ENCODE peak calls at places on chromosomes 3 and 15, in seven cellular contexts. K is IMR-90, O is psoas muscle, E is aorta, Q is tibial artery, V is mammary epithelial cell, F is adrenal gland. P is an unnamed sample. For H3K27me3 and H3K4me1, the result is how much of the 10 kb centered on the place peaks cover.

GRCh38 chr3:64152100-64152499 is 73.2 kb downstream of the PRICKLE2 start:
- DNase-seq in K (peak), O (no peak), E (no peak), Q (peak), V (peak), F (peak), P (no peak)

GRCh38 chr3:100697723-100698285 is 11.5 kb upstream of the TFG start:
- DNase-seq in K (no peak), O (no peak), E (no peak), Q (no peak), V (no peak), F (no peak), P (peak)

GRCh38 chr3:72848703-72849081 is 447 bp upstream of the SHQ1 start:
- DNase-seq in K (no peak), O (no peak), E (no peak), Q (no peak), V (no peak), F (no peak), P (no peak)

GRCh38 chr15:49809894-49810594 is 189.2 kb downstream of the DTWD1 start:
- DNase-seq in K (no peak), O (no peak), E (no peak), Q (no peak), V (no peak), F (no peak), P (no peak)

GRCh38 chr3:51942603-51943450 is 664 bp downstream of the PARP3 start:
- DNase-seq in K (peak), O (peak), E (peak), Q (peak), V (peak), F (peak), P (peak)

GRCh38 chr3:186257866-186258265 is 104.2 kb downstream of the DGKG start:
- DNase-seq in K (peak), O (no peak), E (no peak), Q (no peak), V (no peak), F (no peak), P (no peak)

GRCh38 chr3:152232679-152233078 is 36.0 kb upstream of the MBNL1 start:
- DNase-seq in K (no peak), O (no peak), E (no peak), Q (no peak), V (peak), F (no peak), P (no peak)

GRCh38 chr15:73403171-73403570 is 34.4 kb upstream of the HCN4 start:
- DNase-seq in K (no peak), O (no peak), E (no peak), Q (no peak), V (peak), F (no peak), P (no peak)

GRCh38 chr3:133487920-133488540 is 85.5 kb upstream of the CDV3 start:
- DNase-seq in K (peak), O (no peak), E (no peak), Q (no peak), V (no peak), F (no peak), P (peak)

DNA sequence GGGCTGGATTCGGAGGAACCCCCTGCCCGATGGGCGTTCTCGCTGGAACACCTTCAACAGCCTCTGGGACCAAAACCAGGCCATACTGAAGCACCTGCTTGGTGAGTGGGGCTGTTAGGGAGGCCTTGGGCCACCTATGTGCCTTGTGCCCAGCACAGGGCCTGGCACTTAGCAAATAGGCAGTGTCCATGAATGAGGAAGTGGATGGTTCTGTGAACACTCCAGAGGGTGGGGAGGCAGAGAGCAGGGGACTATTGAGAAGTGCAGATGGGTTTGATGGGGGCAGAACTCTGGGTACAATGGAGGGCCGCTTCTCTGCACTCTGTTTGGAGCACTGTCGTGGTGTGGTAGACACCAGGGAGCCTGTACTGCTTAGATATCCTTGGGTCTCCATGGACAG is 1.5 kb downstream of the ECE2 start:
- DNase-seq in K (no peak), O (no peak), E (no peak), Q (no peak), V (no peak), F (no peak), P (no peak)
- H3K27me3 ChIP-seq in K (half or more), O (under half), E (under half), Q (under half), V (under half), F (under half), P (under half)

DNA sequence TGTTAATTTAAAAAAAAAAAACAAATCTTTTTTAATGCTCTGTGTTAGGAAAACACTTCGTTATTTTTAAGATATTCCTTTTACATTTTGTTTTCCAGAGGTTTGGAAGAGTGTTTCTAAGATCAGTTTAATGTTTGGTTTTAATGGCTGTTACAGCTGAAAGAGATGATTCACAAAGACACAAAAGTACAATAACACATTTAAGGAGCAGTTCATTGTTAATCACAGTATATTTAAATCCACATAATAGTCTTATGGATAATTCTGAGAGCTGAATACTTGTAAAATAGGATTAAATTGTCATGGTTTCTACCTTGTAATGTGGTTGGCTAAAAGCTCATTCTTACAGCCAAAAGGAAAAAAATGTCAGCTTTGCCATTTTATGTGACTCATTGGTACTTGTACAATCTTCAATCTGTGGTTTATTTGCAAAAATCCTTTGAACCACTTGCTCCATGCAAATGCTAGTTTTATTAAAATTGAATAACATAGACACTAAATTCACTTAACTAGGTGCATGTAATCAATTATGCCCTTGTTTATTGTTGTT is 426.4 kb downstream of the NLGN1 start:
- DNase-seq in K (peak), O (no peak), E (no peak), Q (no peak), V (peak), F (no peak), P (no peak)
- H3K4me1 ChIP-seq in K (under half), O (under half), E (under half), Q (under half), V (under half), F (under half), P (under half)

DNA sequence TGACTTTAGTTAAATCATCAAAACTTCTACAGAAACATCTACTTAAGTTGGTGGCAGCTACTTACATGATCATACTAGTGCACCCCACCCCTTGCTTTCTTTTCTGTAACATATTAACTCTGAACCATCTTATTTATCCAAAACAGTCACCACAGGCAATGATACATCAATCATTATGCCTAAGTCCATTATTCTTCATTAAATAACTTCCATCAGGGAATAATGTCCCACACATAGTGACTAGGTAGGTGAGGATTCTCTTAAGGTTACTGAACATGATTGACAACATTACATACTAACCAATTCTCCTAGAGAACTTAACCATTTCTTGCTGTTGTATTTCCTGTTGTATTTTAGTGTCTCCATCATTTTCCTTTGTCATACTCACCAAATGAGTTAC is 210.2 kb downstream of the NR1D2 start:
- DNase-seq in K (no peak), O (no peak), E (no peak), Q (no peak), V (no peak), F (no peak), P (no peak)
- H3K27me3 ChIP-seq in K (under half), O (under half), E (under half), Q (under half), V (under half), F (under half), P (under half)

DNA sequence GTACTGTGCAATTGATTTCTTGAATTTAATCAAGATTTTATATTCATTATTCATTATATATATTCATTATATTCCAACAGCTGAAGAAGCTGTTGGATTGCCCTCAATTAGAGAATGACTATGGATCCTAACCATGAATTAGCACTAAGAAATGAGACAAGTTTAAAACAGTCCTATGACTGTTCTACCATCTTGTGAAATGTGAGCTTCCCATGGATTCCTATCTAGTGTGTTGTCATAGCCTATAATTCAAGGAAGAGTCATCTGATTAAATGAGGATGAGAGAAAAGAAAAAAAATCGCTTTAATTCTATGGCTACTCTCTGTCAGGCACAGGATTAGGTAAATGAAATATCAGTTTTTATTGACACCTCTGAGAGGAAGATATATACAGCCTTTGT is 696.6 kb upstream of the NAALADL2 start:
- DNase-seq in K (peak), O (no peak), E (no peak), Q (no peak), V (no peak), F (no peak), P (no peak)
- H3K4me1 ChIP-seq in K (under half), O (under half), E (under half), Q (under half), V (under half), F (under half), P (under half)

GRCh38 chr15:89381330-89381729 is 46.7 kb upstream of the POLG start:
- DNase-seq in K (no peak), O (no peak), E (peak), Q (no peak), V (no peak), F (no peak), P (no peak)
- H3K27me3 ChIP-seq in K (half or more), O (under half), E (under half), Q (half or more), V (under half), F (under half), P (under half)

GRCh38 chr15:98657721-98658120 is 9.4 kb downstream of the IGF1R start:
- DNase-seq in K (peak), O (no peak), E (no peak), Q (no peak), V (peak), F (no peak), P (no peak)
- H3K4me1 ChIP-seq in K (under half), O (half or more), E (under half), Q (half or more), V (half or more), F (under half), P (under half)

P was measured in SJCRH30.